ENCODE peak calls at places on chromosomes 7 and 10, in eight cellular contexts. One of them, this sample, is unnamed.

GRCh38 chr7:48522692-48523091 is 351.4 kb downstream of the ABCA13 start:
- DNase-seq in chondrocyte: no peak
- DNase-seq in Kasumi-1: no peak
- DNase-seq in DMS 273 treated with DMSO at 0.1 percent for 48 hours: no peak
- DNase-seq in heart left ventricle: no peak
- DNase-seq in activated T-cell treated with anti-CD3 and anti-CD28 coated beads, Interleukin-2, amount 50 U/mL, for 72 hours: no peak
- DNase-seq in MM.1S: no peak
- DNase-seq in hypothalamus: no peak
- DNase-seq in this sample: no peak

GRCh38 chr7:18828333-18829100 is 288.9 kb downstream of the TWIST1 start:
- DNase-seq in heart left ventricle: no peak
- DNase-seq in chondrocyte: no peak
- DNase-seq in MM.1S: no peak
- DNase-seq in DMS 273 treated with DMSO at 0.1 percent for 48 hours: no peak
- DNase-seq in hypothalamus: no peak
- DNase-seq in Kasumi-1: no peak
- DNase-seq in activated T-cell treated with anti-CD3 and anti-CD28 coated beads, Interleukin-2, amount 50 U/mL, for 72 hours: no peak
- DNase-seq in this sample: no peak

GRCh38 chr10:70649526-70649925 is 22.8 kb upstream of the ADAMTS14 start:
- DNase-seq in Kasumi-1: no peak
- DNase-seq in MM.1S: no peak
- DNase-seq in DMS 273 treated with DMSO at 0.1 percent for 48 hours: no peak
- DNase-seq in hypothalamus: no peak
- DNase-seq in heart left ventricle: no peak
- DNase-seq in activated T-cell treated with anti-CD3 and anti-CD28 coated beads, Interleukin-2, amount 50 U/mL, for 72 hours: peak
- DNase-seq in chondrocyte: no peak
- DNase-seq in this sample: peak

GRCh38 chr10:62076872-62077271 is 175.4 kb downstream of the ARID5B start:
- DNase-seq in hypothalamus: no peak
- DNase-seq in activated T-cell treated with anti-CD3 and anti-CD28 coated beads, Interleukin-2, amount 50 U/mL, for 72 hours: no peak
- DNase-seq in DMS 273 treated with DMSO at 0.1 percent for 48 hours: no peak
- DNase-seq in heart left ventricle: no peak
- DNase-seq in Kasumi-1: no peak
- DNase-seq in MM.1S: no peak
- DNase-seq in chondrocyte: no peak
- DNase-seq in this sample: peak

GRCh38 chr7:115844857-115845256 is 185.7 kb downstream of the TFEC start:
- DNase-seq in hypothalamus: no peak
- DNase-seq in heart left ventricle: no peak
- DNase-seq in chondrocyte: no peak
- DNase-seq in activated T-cell treated with anti-CD3 and anti-CD28 coated beads, Interleukin-2, amount 50 U/mL, for 72 hours: no peak
- DNase-seq in DMS 273 treated with DMSO at 0.1 percent for 48 hours: no peak
- DNase-seq in MM.1S: no peak
- DNase-seq in Kasumi-1: no peak
- DNase-seq in this sample: no peak

GRCh38 chr7:10122573-10123100 is 851.0 kb upstream of the PHF14 start:
- DNase-seq in activated T-cell treated with anti-CD3 and anti-CD28 coated beads, Interleukin-2, amount 50 U/mL, for 72 hours: no peak
- DNase-seq in hypothalamus: peak
- DNase-seq in DMS 273 treated with DMSO at 0.1 percent for 48 hours: no peak
- DNase-seq in Kasumi-1: no peak
- DNase-seq in heart left ventricle: no peak
- DNase-seq in MM.1S: no peak
- DNase-seq in chondrocyte: no peak
- DNase-seq in this sample: no peak

GRCh38 chr10:122245136-122245535 is 26.0 kb upstream of the BTBD16 start:
- DNase-seq in heart left ventricle: no peak
- DNase-seq in Kasumi-1: no peak
- DNase-seq in DMS 273 treated with DMSO at 0.1 percent for 48 hours: no peak
- DNase-seq in hypothalamus: no peak
- DNase-seq in chondrocyte: no peak
- DNase-seq in MM.1S: no peak
- DNase-seq in activated T-cell treated with anti-CD3 and anti-CD28 coated beads, Interleukin-2, amount 50 U/mL, for 72 hours: no peak
- DNase-seq in this sample: no peak

GRCh38 chr10:122780391-122780790 is 65.3 kb downstream of the CUZD1 start:
- DNase-seq in hypothalamus: no peak
- DNase-seq in MM.1S: no peak
- DNase-seq in DMS 273 treated with DMSO at 0.1 percent for 48 hours: no peak
- DNase-seq in heart left ventricle: no peak
- DNase-seq in activated T-cell treated with anti-CD3 and anti-CD28 coated beads, Interleukin-2, amount 50 U/mL, for 72 hours: no peak
- DNase-seq in Kasumi-1: no peak
- DNase-seq in chondrocyte: no peak
- DNase-seq in this sample: peak

GRCh38 chr7:42691030-42691639 is 220.7 kb downstream of the C7orf25 start:
- DNase-seq in chondrocyte: no peak
- DNase-seq in heart left ventricle: no peak
- DNase-seq in DMS 273 treated with DMSO at 0.1 percent for 48 hours: no peak
- DNase-seq in MM.1S: peak
- DNase-seq in activated T-cell treated with anti-CD3 and anti-CD28 coated beads, Interleukin-2, amount 50 U/mL, for 72 hours: no peak
- DNase-seq in Kasumi-1: peak
- DNase-seq in hypothalamus: no peak
- DNase-seq in this sample: peak

GRCh38 chr10:59606551-59606961 is 103.1 kb downstream of the SLC16A9 start:
- DNase-seq in Kasumi-1: no peak
- DNase-seq in hypothalamus: no peak
- DNase-seq in heart left ventricle: no peak
- DNase-seq in chondrocyte: no peak
- DNase-seq in MM.1S: no peak
- DNase-seq in activated T-cell treated with anti-CD3 and anti-CD28 coated beads, Interleukin-2, amount 50 U/mL, for 72 hours: no peak
- DNase-seq in DMS 273 treated with DMSO at 0.1 percent for 48 hours: no peak
- DNase-seq in this sample: peak

GRCh38 chr7:85510287-85510686 is 323.4 kb upstream of the SEMA3D start:
- DNase-seq in chondrocyte: no peak
- DNase-seq in activated T-cell treated with anti-CD3 and anti-CD28 coated beads, Interleukin-2, amount 50 U/mL, for 72 hours: no peak
- DNase-seq in MM.1S: no peak
- DNase-seq in Kasumi-1: no peak
- DNase-seq in DMS 273 treated with DMSO at 0.1 percent for 48 hours: no peak
- DNase-seq in heart left ventricle: no peak
- DNase-seq in hypothalamus: no peak
- DNase-seq in this sample: no peak

GRCh38 chr7:104950006-104950405 is 64.0 kb upstream of the KMT2E start:
- DNase-seq in heart left ventricle: no peak
- DNase-seq in MM.1S: no peak
- DNase-seq in hypothalamus: no peak
- DNase-seq in DMS 273 treated with DMSO at 0.1 percent for 48 hours: no peak
- DNase-seq in Kasumi-1: no peak
- DNase-seq in activated T-cell treated with anti-CD3 and anti-CD28 coated beads, Interleukin-2, amount 50 U/mL, for 72 hours: no peak
- DNase-seq in chondrocyte: no peak
- DNase-seq in this sample: no peak

GRCh38 chr7:12490105-12490688 is 80.3 kb upstream of the SCIN start:
- DNase-seq in activated T-cell treated with anti-CD3 and anti-CD28 coated beads, Interleukin-2, amount 50 U/mL, for 72 hours: no peak
- DNase-seq in DMS 273 treated with DMSO at 0.1 percent for 48 hours: peak
- DNase-seq in hypothalamus: no peak
- DNase-seq in heart left ventricle: no peak
- DNase-seq in Kasumi-1: peak
- DNase-seq in MM.1S: peak
- DNase-seq in chondrocyte: no peak
- DNase-seq in this sample: peak

GRCh38 chr10:29522038-29522855 is 112.5 kb downstream of the SVIL start:
- DNase-seq in activated T-cell treated with anti-CD3 and anti-CD28 coated beads, Interleukin-2, amount 50 U/mL, for 72 hours: no peak
- DNase-seq in hypothalamus: no peak
- DNase-seq in Kasumi-1: no peak
- DNase-seq in heart left ventricle: no peak
- DNase-seq in DMS 273 treated with DMSO at 0.1 percent for 48 hours: no peak
- DNase-seq in MM.1S: no peak
- DNase-seq in chondrocyte: no peak
- DNase-seq in this sample: no peak

GRCh38 chr7:30348083-30348560 is 63.7 kb downstream of the ZNRF2 start:
- DNase-seq in hypothalamus: no peak
- DNase-seq in activated T-cell treated with anti-CD3 and anti-CD28 coated beads, Interleukin-2, amount 50 U/mL, for 72 hours: peak
- DNase-seq in MM.1S: peak
- DNase-seq in Kasumi-1: peak
- DNase-seq in DMS 273 treated with DMSO at 0.1 percent for 48 hours: no peak
- DNase-seq in chondrocyte: no peak
- DNase-seq in heart left ventricle: no peak
- DNase-seq in this sample: peak

GRCh38 chr10:52818019-52818418 is 45.4 kb upstream of the MBL2 start:
- DNase-seq in heart left ventricle: no peak
- DNase-seq in activated T-cell treated with anti-CD3 and anti-CD28 coated beads, Interleukin-2, amount 50 U/mL, for 72 hours: no peak
- DNase-seq in DMS 273 treated with DMSO at 0.1 percent for 48 hours: no peak
- DNase-seq in Kasumi-1: peak
- DNase-seq in MM.1S: peak
- DNase-seq in chondrocyte: no peak
- DNase-seq in hypothalamus: no peak
- DNase-seq in this sample: peak

GRCh38 chr10:90858489-90858968 is 690 bp upstream of the HTR7 start:
- DNase-seq in activated T-cell treated with anti-CD3 and anti-CD28 coated beads, Interleukin-2, amount 50 U/mL, for 72 hours: no peak
- DNase-seq in MM.1S: no peak
- DNase-seq in DMS 273 treated with DMSO at 0.1 percent for 48 hours: no peak
- DNase-seq in Kasumi-1: no peak
- DNase-seq in hypothalamus: no peak
- DNase-seq in chondrocyte: no peak
- DNase-seq in heart left ventricle: no peak
- DNase-seq in this sample: no peak

GRCh38 chr7:35817181-35817580 is 16.3 kb downstream of the SEPTIN7 start:
- DNase-seq in chondrocyte: no peak
- DNase-seq in heart left ventricle: no peak
- DNase-seq in DMS 273 treated with DMSO at 0.1 percent for 48 hours: no peak
- DNase-seq in hypothalamus: no peak
- DNase-seq in MM.1S: no peak
- DNase-seq in activated T-cell treated with anti-CD3 and anti-CD28 coated beads, Interleukin-2, amount 50 U/mL, for 72 hours: no peak
- DNase-seq in Kasumi-1: no peak
- DNase-seq in this sample: no peak

GRCh38 chr7:43869018-43869897 is at the start of gene MRPS24:
- DNase-seq in MM.1S: peak
- DNase-seq in hypothalamus: peak
- DNase-seq in Kasumi-1: peak
- DNase-seq in DMS 273 treated with DMSO at 0.1 percent for 48 hours: peak
- DNase-seq in chondrocyte: peak
- DNase-seq in activated T-cell treated with anti-CD3 and anti-CD28 coated beads, Interleukin-2, amount 50 U/mL, for 72 hours: peak
- DNase-seq in heart left ventricle: peak
- DNase-seq in this sample: peak

GRCh38 chr10:118870467-118871243 is 115.9 kb upstream of the CACUL1 start:
- DNase-seq in DMS 273 treated with DMSO at 0.1 percent for 48 hours: no peak
- DNase-seq in MM.1S: no peak
- DNase-seq in activated T-cell treated with anti-CD3 and anti-CD28 coated beads, Interleukin-2, amount 50 U/mL, for 72 hours: no peak
- DNase-seq in chondrocyte: no peak
- DNase-seq in heart left ventricle: no peak
- DNase-seq in hypothalamus: no peak
- DNase-seq in Kasumi-1: peak
- DNase-seq in this sample: peak

GRCh38 chr10:12418725-12419278 is 69.5 kb downstream of the CAMK1D start:
- DNase-seq in chondrocyte: no peak
- DNase-seq in MM.1S: no peak
- DNase-seq in DMS 273 treated with DMSO at 0.1 percent for 48 hours: no peak
- DNase-seq in hypothalamus: no peak
- DNase-seq in activated T-cell treated with anti-CD3 and anti-CD28 coated beads, Interleukin-2, amount 50 U/mL, for 72 hours: no peak
- DNase-seq in heart left ventricle: no peak
- DNase-seq in Kasumi-1: no peak
- DNase-seq in this sample: no peak

GRCh38 chr7:12481722-12482121 is 78.1 kb upstream of the VWDE start:
- DNase-seq in MM.1S: peak
- DNase-seq in hypothalamus: no peak
- DNase-seq in heart left ventricle: no peak
- DNase-seq in Kasumi-1: no peak
- DNase-seq in DMS 273 treated with DMSO at 0.1 percent for 48 hours: no peak
- DNase-seq in chondrocyte: no peak
- DNase-seq in activated T-cell treated with anti-CD3 and anti-CD28 coated beads, Interleukin-2, amount 50 U/mL, for 72 hours: no peak
- DNase-seq in this sample: no peak

GRCh38 chr10:34121974-34122282 is 693.2 kb downstream of the PARD3 start:
- DNase-seq in heart left ventricle: no peak
- DNase-seq in activated T-cell treated with anti-CD3 and anti-CD28 coated beads, Interleukin-2, amount 50 U/mL, for 72 hours: peak
- DNase-seq in DMS 273 treated with DMSO at 0.1 percent for 48 hours: no peak
- DNase-seq in MM.1S: no peak
- DNase-seq in hypothalamus: no peak
- DNase-seq in chondrocyte: no peak
- DNase-seq in Kasumi-1: peak
- DNase-seq in this sample: no peak

GRCh38 chr7:128190051-128190640 is 50.9 kb upstream of the LEP start:
- DNase-seq in chondrocyte: peak
- DNase-seq in hypothalamus: no peak
- DNase-seq in activated T-cell treated with anti-CD3 and anti-CD28 coated beads, Interleukin-2, amount 50 U/mL, for 72 hours: no peak
- DNase-seq in heart left ventricle: no peak
- DNase-seq in MM.1S: no peak
- DNase-seq in Kasumi-1: no peak
- DNase-seq in DMS 273 treated with DMSO at 0.1 percent for 48 hours: no peak
- DNase-seq in this sample: no peak

GRCh38 chr7:113918946-113919345 is at the start of gene PPP1R3A:
- DNase-seq in hypothalamus: no peak
- DNase-seq in MM.1S: no peak
- DNase-seq in activated T-cell treated with anti-CD3 and anti-CD28 coated beads, Interleukin-2, amount 50 U/mL, for 72 hours: no peak
- DNase-seq in heart left ventricle: no peak
- DNase-seq in chondrocyte: no peak
- DNase-seq in DMS 273 treated with DMSO at 0.1 percent for 48 hours: no peak
- DNase-seq in Kasumi-1: no peak
- DNase-seq in this sample: no peak

GRCh38 chr7:127874951-127875608 is 156.2 kb downstream of the LRRC4 start:
- DNase-seq in chondrocyte: no peak
- DNase-seq in heart left ventricle: no peak
- DNase-seq in MM.1S: no peak
- DNase-seq in activated T-cell treated with anti-CD3 and anti-CD28 coated beads, Interleukin-2, amount 50 U/mL, for 72 hours: no peak
- DNase-seq in DMS 273 treated with DMSO at 0.1 percent for 48 hours: no peak
- DNase-seq in hypothalamus: no peak
- DNase-seq in Kasumi-1: no peak
- DNase-seq in this sample: no peak

GRCh38 chr10:4775808-4776207 is 50.2 kb upstream of the AKR1E2 start:
- DNase-seq in heart left ventricle: no peak
- DNase-seq in chondrocyte: no peak
- DNase-seq in hypothalamus: no peak
- DNase-seq in activated T-cell treated with anti-CD3 and anti-CD28 coated beads, Interleukin-2, amount 50 U/mL, for 72 hours: no peak
- DNase-seq in DMS 273 treated with DMSO at 0.1 percent for 48 hours: no peak
- DNase-seq in Kasumi-1: no peak
- DNase-seq in MM.1S: no peak
- DNase-seq in this sample: peak

GRCh38 chr7:493661-494251 is 25.9 kb downstream of the PDGFA start:
- DNase-seq in DMS 273 treated with DMSO at 0.1 percent for 48 hours: no peak
- DNase-seq in heart left ventricle: peak
- DNase-seq in hypothalamus: no peak
- DNase-seq in Kasumi-1: no peak
- DNase-seq in MM.1S: no peak
- DNase-seq in chondrocyte: peak
- DNase-seq in activated T-cell treated with anti-CD3 and anti-CD28 coated beads, Interleukin-2, amount 50 U/mL, for 72 hours: no peak
- DNase-seq in this sample: no peak

GRCh38 chr7:17027143-17027802 is 145.5 kb upstream of the AGR3 start:
- DNase-seq in hypothalamus: no peak
- DNase-seq in MM.1S: no peak
- DNase-seq in chondrocyte: no peak
- DNase-seq in heart left ventricle: no peak
- DNase-seq in DMS 273 treated with DMSO at 0.1 percent for 48 hours: no peak
- DNase-seq in activated T-cell treated with anti-CD3 and anti-CD28 coated beads, Interleukin-2, amount 50 U/mL, for 72 hours: no peak
- DNase-seq in Kasumi-1: no peak
- DNase-seq in this sample: no peak

GRCh38 chr10:71613303-71613777 is 106.2 kb downstream of the C10orf105 start:
- DNase-seq in MM.1S: no peak
- DNase-seq in chondrocyte: no peak
- DNase-seq in activated T-cell treated with anti-CD3 and anti-CD28 coated beads, Interleukin-2, amount 50 U/mL, for 72 hours: no peak
- DNase-seq in DMS 273 treated with DMSO at 0.1 percent for 48 hours: no peak
- DNase-seq in Kasumi-1: no peak
- DNase-seq in hypothalamus: no peak
- DNase-seq in heart left ventricle: no peak
- DNase-seq in this sample: peak

GRCh38 chr10:79285315-79286185 is 61.7 kb upstream of the PPIF start:
- DNase-seq in activated T-cell treated with anti-CD3 and anti-CD28 coated beads, Interleukin-2, amount 50 U/mL, for 72 hours: peak
- DNase-seq in Kasumi-1: no peak
- DNase-seq in heart left ventricle: no peak
- DNase-seq in hypothalamus: no peak
- DNase-seq in DMS 273 treated with DMSO at 0.1 percent for 48 hours: no peak
- DNase-seq in chondrocyte: no peak
- DNase-seq in MM.1S: no peak
- DNase-seq in this sample: no peak

GRCh38 chr7:151386301-151387160 is 23.3 kb downstream of the WDR86 start:
- DNase-seq in Kasumi-1: no peak
- DNase-seq in chondrocyte: peak
- DNase-seq in MM.1S: no peak
- DNase-seq in DMS 273 treated with DMSO at 0.1 percent for 48 hours: no peak
- DNase-seq in activated T-cell treated with anti-CD3 and anti-CD28 coated beads, Interleukin-2, amount 50 U/mL, for 72 hours: no peak
- DNase-seq in hypothalamus: no peak
- DNase-seq in heart left ventricle: peak
- DNase-seq in this sample: no peak

GRCh38 chr7:108004220-108005142 is 1.5 kb upstream of the LAMB1 start:
- DNase-seq in heart left ventricle: no peak
- DNase-seq in MM.1S: no peak
- DNase-seq in DMS 273 treated with DMSO at 0.1 percent for 48 hours: no peak
- DNase-seq in Kasumi-1: no peak
- DNase-seq in activated T-cell treated with anti-CD3 and anti-CD28 coated beads, Interleukin-2, amount 50 U/mL, for 72 hours: no peak
- DNase-seq in hypothalamus: no peak
- DNase-seq in chondrocyte: no peak
- DNase-seq in this sample: no peak

GRCh38 chr7:17646181-17646956 is 293.9 kb downstream of the SNX13 start:
- DNase-seq in DMS 273 treated with DMSO at 0.1 percent for 48 hours: no peak
- DNase-seq in Kasumi-1: no peak
- DNase-seq in chondrocyte: no peak
- DNase-seq in MM.1S: no peak
- DNase-seq in heart left ventricle: no peak
- DNase-seq in activated T-cell treated with anti-CD3 and anti-CD28 coated beads, Interleukin-2, amount 50 U/mL, for 72 hours: no peak
- DNase-seq in hypothalamus: no peak
- DNase-seq in this sample: peak

This sample was measured in mammary epithelial cell.